ENCODE peak calls at places on chromosomes 12 and 14, in six cellular contexts. H is endothelial cell of umbilical vein, Z is astrocyte, B is hepatocyte, E is HCT116, D is fibroblast of lung. Q is an unnamed sample.

GRCh38 chr14:75941030-75941429 is 40.8 kb downstream of the TGFB3 start:
- DNase-seq in B (no peak), D (peak; percentile 11), E (no peak), Z (no peak), H (peak; percentile 39), Q (no peak)

GRCh38 chr14:70601162-70601561 is 707 bp upstream of the MED6 start:
- DNase-seq in B (no peak), Z (peak; percentile 60), E (no peak), H (no peak), D (peak; percentile 67), Q (no peak)

GRCh38 chr12:122886851-122887816 is 8.8 kb downstream of the VPS37B start:
- DNase-seq in H (peak; percentile 71), D (peak; percentile 89), E (peak; percentile 81), Z (peak; percentile 86), B (peak; percentile 67), Q (no peak)

GRCh38 chr14:72828604-72829003 is 65.3 kb downstream of the DPF3 start:
- DNase-seq in E (no peak), Z (no peak), D (no peak), H (no peak), B (no peak), Q (no peak)

GRCh38 chr14:98963610-98964009 is 308.4 kb downstream of the BCL11B start:
- DNase-seq in B (no peak), Z (no peak), E (no peak), H (no peak), D (no peak), Q (no peak)

GRCh38 chr12:58414398-58414871 is 473.1 kb downstream of the ATP23 start:
- DNase-seq in H (peak; percentile 44), Z (peak; percentile 90), B (peak; percentile 22), D (peak; percentile 93), E (no peak), Q (no peak)

GRCh38 chr12:57147641-57147944 is 174 bp upstream of the LRP1-AS start:
- DNase-seq in H (peak; percentile 44), B (peak; percentile 74), E (no peak), Z (no peak), D (no peak), Q (peak; percentile 87)

GRCh38 chr12:60197589-60197988 is 601.8 kb downstream of the SLC16A7 start:
- DNase-seq in E (no peak), H (peak; percentile 14), Z (peak; percentile 30), B (no peak), D (peak; percentile 44), Q (no peak)

GRCh38 chr12:115072712-115073111 is 388.7 kb upstream of the TBX3 start:
- DNase-seq in D (no peak), H (no peak), E (no peak), B (peak; percentile 19), Z (no peak), Q (no peak)

GRCh38 chr12:131489718-131490117 is 221.2 kb upstream of the SFSWAP start:
- DNase-seq in E (no peak), D (no peak), B (no peak), Z (no peak), H (no peak), Q (no peak)

GRCh38 chr14:68815288-68816182 is 22.7 kb upstream of the ZFP36L1 start:
- DNase-seq in H (peak; percentile 62), D (no peak), E (no peak), Z (no peak), B (no peak), Q (peak; percentile 80)

GRCh38 chr12:130249376-130249775 is 87.1 kb downstream of the FZD10 start:
- DNase-seq in B (no peak), D (no peak), Z (no peak), E (no peak), H (no peak), Q (no peak)

GRCh38 chr12:63319386-63319785 is 168.4 kb upstream of the AVPR1A start:
- DNase-seq in D (peak; percentile 26), E (peak; percentile 39), Z (peak; percentile 13), H (no peak), B (peak; percentile 40), Q (no peak)

GRCh38 chr14:23929822-23930294 is 23.7 kb upstream of the DHRS4 start:
- DNase-seq in H (peak; percentile 74), D (peak; percentile 55), E (peak; percentile 59), B (peak; percentile 87), Z (peak; percentile 40), Q (peak; percentile 92)

GRCh38 chr12:58206876-58207275 is 265.5 kb downstream of the ATP23 start:
- DNase-seq in H (no peak), Z (no peak), E (no peak), B (no peak), D (no peak), Q (no peak)

GRCh38 chr12:32198555-32198954 is 91.9 kb downstream of the BICD1 start:
- DNase-seq in E (peak; percentile 10), Z (peak; percentile 27), D (peak; percentile 41), H (peak; percentile 58), B (no peak), Q (peak; percentile 27)

GRCh38 chr14:80776186-80776585 is 165.4 kb downstream of the CEP128 start:
- DNase-seq in B (no peak), E (no peak), Z (no peak), H (no peak), D (no peak), Q (no peak)

GRCh38 chr14:105336477-105337287 is 22.1 kb downstream of the PACS2 start:
- DNase-seq in Z (no peak), H (no peak), B (no peak), E (no peak), D (no peak), Q (no peak)
- H4K20me1 ChIP-seq in Z (peaks cover 92% of the 10 kb centered on the region), H (no peaks in the 10 kb centered on the region), B (peaks cover 24% of the 10 kb centered on the region), E (no peaks in the 10 kb centered on the region), D (no peaks in the 10 kb centered on the region), Q (peaks cover 40% of the 10 kb centered on the region)

GRCh38 chr14:93789366-93790130 is 1.3 kb upstream of the PRIMA1 start:
- DNase-seq in H (no peak), D (no peak), B (no peak), Z (no peak), E (no peak), Q (no peak)
- H3K4me1 ChIP-seq in H (no peaks in the 10 kb centered on the region), D (no peaks in the 10 kb centered on the region), B (peaks cover 15% of the 10 kb centered on the region), Z (no peaks in the 10 kb centered on the region), E (peaks cover 6% of the 10 kb centered on the region), Q (no peaks in the 10 kb centered on the region)

DNA sequence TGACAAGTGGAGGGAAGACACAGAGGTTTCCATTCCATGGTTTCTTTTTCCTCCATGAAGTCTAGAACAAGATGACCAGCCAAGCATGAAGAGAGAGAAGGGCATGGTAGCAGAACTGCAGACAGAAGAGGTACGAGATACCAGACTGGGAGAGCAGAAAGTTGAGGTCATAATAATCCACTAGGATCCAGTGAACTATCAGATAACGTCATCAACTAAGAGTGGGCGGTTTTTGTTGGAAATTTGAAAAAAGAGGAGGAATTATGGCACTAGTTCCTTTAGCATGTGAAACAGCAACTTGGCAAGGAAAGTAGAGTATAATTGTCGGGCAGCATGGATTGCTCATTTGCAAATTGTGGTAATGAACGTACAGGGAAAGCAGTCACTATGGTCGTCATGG is 357.6 kb downstream of the PDZRN4 start:
- DNase-seq in H (no peak), D (no peak), Z (no peak), E (no peak), B (no peak), Q (no peak)
- H4K20me1 ChIP-seq in H (no peaks in the 10 kb centered on the region), D (no peaks in the 10 kb centered on the region), Z (no peaks in the 10 kb centered on the region), E (no peaks in the 10 kb centered on the region), B (no peaks in the 10 kb centered on the region), Q (no peaks in the 10 kb centered on the region)

GRCh38 chr12:124562796-124563181 is 4.6 kb downstream of the NCOR2 start:
- DNase-seq in D (no peak), H (no peak), B (no peak), Z (no peak), E (no peak), Q (no peak)
- H3K4me1 ChIP-seq in D (peaks cover 14% of the 10 kb centered on the region), H (peaks cover 6% of the 10 kb centered on the region), B (peaks cover 27% of the 10 kb centered on the region), Z (peaks cover 17% of the 10 kb centered on the region), E (no peaks in the 10 kb centered on the region), Q (peaks cover 14% of the 10 kb centered on the region)

GRCh38 chr12:70242695-70243509 is at the start of gene CNOT2:
- DNase-seq in B (peak; percentile 93), E (peak; percentile 86), Z (peak; percentile 91), D (peak; percentile 91), H (peak; percentile 93), Q (peak; percentile 91)
- H4K20me1 ChIP-seq in B (peaks cover 28% of the 10 kb centered on the region), E (peaks cover 19% of the 10 kb centered on the region), Z (peaks cover 35% of the 10 kb centered on the region), D (peaks cover 3% of the 10 kb centered on the region), H (no peaks in the 10 kb centered on the region), Q (peaks cover 20% of the 10 kb centered on the region)

DNA sequence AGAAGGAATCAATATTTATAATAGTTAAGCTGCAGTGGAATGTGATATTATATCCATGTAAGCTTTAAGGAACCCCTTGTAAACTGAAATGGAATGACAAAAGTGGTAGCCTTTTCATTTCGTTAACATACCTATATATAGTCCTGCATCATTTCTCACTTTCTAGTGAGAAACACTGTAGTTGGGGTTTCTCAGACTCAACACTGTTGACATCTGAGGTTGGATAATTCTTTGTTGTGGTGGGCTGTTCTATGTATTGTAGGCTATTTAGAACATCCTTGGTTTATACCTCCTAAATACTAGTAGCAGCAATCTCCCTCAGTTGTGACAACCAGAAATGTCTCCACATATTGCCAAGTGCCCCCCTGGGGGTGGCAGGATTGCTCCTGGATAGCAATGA is 79.1 kb downstream of the RAD52 start:
- DNase-seq in B (no peak), Z (no peak), H (no peak), E (no peak), D (no peak), Q (no peak)
- H3K4me1 ChIP-seq in B (no peaks in the 10 kb centered on the region), Z (no peaks in the 10 kb centered on the region), H (no peaks in the 10 kb centered on the region), E (no peaks in the 10 kb centered on the region), D (no peaks in the 10 kb centered on the region), Q (no peaks in the 10 kb centered on the region)

DNA sequence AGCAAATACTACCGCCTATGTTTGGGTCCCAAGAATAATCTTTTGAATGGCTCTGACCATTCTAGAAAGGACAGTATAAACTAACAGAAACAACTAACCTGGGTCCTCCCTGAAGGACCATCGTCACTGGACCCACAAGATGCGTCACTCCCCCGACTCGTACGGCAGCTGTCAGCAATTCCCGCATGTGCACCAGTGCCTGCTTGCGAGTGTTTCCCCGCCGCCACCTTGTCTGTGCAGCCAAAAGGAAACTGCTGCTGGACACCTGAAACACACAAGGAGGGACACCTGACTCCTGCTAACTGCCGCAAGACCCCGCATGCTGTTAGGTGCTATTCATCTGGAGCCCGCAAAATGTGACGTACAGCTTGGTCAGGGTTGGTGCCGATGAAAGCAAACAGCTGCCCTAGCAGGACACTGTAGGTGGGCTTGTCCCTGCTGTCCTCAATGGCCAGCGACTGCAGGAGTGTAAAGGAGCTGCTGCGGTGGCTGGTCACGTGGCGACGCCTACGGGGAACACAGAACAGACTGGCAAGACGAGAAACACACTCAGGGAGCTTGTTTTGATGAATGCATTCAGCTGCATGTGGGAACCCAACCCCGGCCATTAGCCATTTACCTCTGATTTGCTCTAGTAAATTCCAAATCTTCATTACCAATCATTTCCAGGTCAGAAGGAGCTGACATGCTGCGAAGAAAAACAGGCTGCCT is 118.0 kb downstream of the TRAFD1 start:
- DNase-seq in E (no peak), D (no peak), H (no peak), B (no peak), Z (no peak), Q (no peak)
- H4K20me1 ChIP-seq in E (no peaks in the 10 kb centered on the region), D (no peaks in the 10 kb centered on the region), H (no peaks in the 10 kb centered on the region), B (no peaks in the 10 kb centered on the region), Z (no peaks in the 10 kb centered on the region), Q (no peaks in the 10 kb centered on the region)

GRCh38 chr14:61477845-61478438 is 156.6 kb downstream of the PRKCH start:
- DNase-seq in H (peak; percentile 79), B (no peak), E (peak; percentile 40), D (peak; percentile 47), Z (no peak), Q (no peak)
- H3K4me1 ChIP-seq in H (peaks cover 55% of the 10 kb centered on the region), B (peaks cover 12% of the 10 kb centered on the region), E (peaks cover 45% of the 10 kb centered on the region), D (peaks cover 29% of the 10 kb centered on the region), Z (peaks cover 38% of the 10 kb centered on the region), Q (peaks cover 63% of the 10 kb centered on the region)